ENCODE peak calls at places on chromosomes 16 and 17, in four cellular contexts. One of them, this sample, is unnamed.

GRCh38 chr16:9909072-9909471 is 273.2 kb downstream of the GRIN2A start:
- DNase-seq in A673: no peak
- DNase-seq in left ventricle myocardium inferior: no peak
- DNase-seq in testis: no peak
- DNase-seq in this sample: no peak

GRCh38 chr16:7246578-7246977 is 86.1 kb upstream of the RBFOX1 start:
- DNase-seq in left ventricle myocardium inferior: no peak
- DNase-seq in testis: no peak
- DNase-seq in A673: peak; percentile 12
- DNase-seq in this sample: no peak

GRCh38 chr16:55264949-55265348 is 59.1 kb upstream of the IRX6 start:
- DNase-seq in A673: no peak
- DNase-seq in left ventricle myocardium inferior: no peak
- DNase-seq in testis: no peak
- DNase-seq in this sample: peak; percentile 18

GRCh38 chr17:76497979-76498885 is 3.0 kb downstream of the RHBDF2 start:
- DNase-seq in left ventricle myocardium inferior: peak; percentile 87
- DNase-seq in A673: peak; percentile 86
- DNase-seq in testis: peak; percentile 87
- DNase-seq in this sample: peak; percentile 83

GRCh38 chr16:73011926-73012325 is 36.0 kb downstream of the ZFHX3 start:
- DNase-seq in testis: no peak
- DNase-seq in A673: no peak
- DNase-seq in left ventricle myocardium inferior: no peak
- DNase-seq in this sample: no peak

GRCh38 chr17:72125742-72126141 is 4.9 kb downstream of the SOX9 start:
- DNase-seq in left ventricle myocardium inferior: no peak
- DNase-seq in testis: no peak
- DNase-seq in A673: no peak
- DNase-seq in this sample: peak; percentile 71

GRCh38 chr17:73719588-73720071 is 75.4 kb upstream of the SDK2 start:
- DNase-seq in testis: peak; percentile 70
- DNase-seq in A673: no peak
- DNase-seq in left ventricle myocardium inferior: peak; percentile 43
- DNase-seq in this sample: no peak

GRCh38 chr17:10127819-10128375 is 70.5 kb downstream of the GAS7 start:
- DNase-seq in left ventricle myocardium inferior: peak; percentile 87
- DNase-seq in testis: peak; percentile 72
- DNase-seq in A673: no peak
- DNase-seq in this sample: no peak

GRCh38 chr17:31476525-31477416 is 85.3 kb downstream of the RAB11FIP4 start:
- DNase-seq in A673: no peak
- DNase-seq in testis: no peak
- DNase-seq in left ventricle myocardium inferior: no peak
- DNase-seq in this sample: no peak

GRCh38 chr17:44557653-44558285 is 485 bp downstream of the FZD2 start:
- DNase-seq in left ventricle myocardium inferior: peak; percentile 41
- DNase-seq in testis: peak; percentile 63
- DNase-seq in A673: peak; percentile 61
- DNase-seq in this sample: peak; percentile 21

GRCh38 chr17:2782030-2782429 is 14.2 kb upstream of the RAP1GAP2 start:
- DNase-seq in left ventricle myocardium inferior: no peak
- DNase-seq in A673: no peak
- DNase-seq in testis: no peak
- DNase-seq in this sample: peak; percentile 7

GRCh38 chr16:22005746-22006145 is 2.2 kb upstream of the MOSMO start:
- DNase-seq in testis: no peak
- DNase-seq in A673: no peak
- DNase-seq in left ventricle myocardium inferior: no peak
- DNase-seq in this sample: no peak

GRCh38 chr17:71926746-71927398 is 193.9 kb upstream of the SOX9 start:
- DNase-seq in left ventricle myocardium inferior: no peak
- DNase-seq in A673: no peak
- DNase-seq in testis: no peak
- DNase-seq in this sample: no peak

GRCh38 chr16:3509470-3509928 is 8.7 kb downstream of the CLUAP1 start:
- DNase-seq in testis: no peak
- DNase-seq in left ventricle myocardium inferior: no peak
- DNase-seq in A673: no peak
- DNase-seq in this sample: peak; percentile 64

GRCh38 chr17:74604200-74604599 is 12.1 kb upstream of the CD300LD start:
- DNase-seq in testis: no peak
- DNase-seq in A673: no peak
- DNase-seq in left ventricle myocardium inferior: no peak
- DNase-seq in this sample: no peak

GRCh38 chr16:17831330-17831729 is 360.6 kb upstream of the XYLT1 start:
- DNase-seq in testis: no peak
- DNase-seq in left ventricle myocardium inferior: no peak
- DNase-seq in A673: no peak
- DNase-seq in this sample: no peak
- TF ChIP-seq CTCF in testis: no peak
- TF ChIP-seq CTCF in left ventricle myocardium inferior: no peak
- TF ChIP-seq CTCF in A673: no peak
- TF ChIP-seq CTCF in this sample: no peak

GRCh38 chr17:79189264-79189663 is 114.6 kb downstream of the ENGASE start:
- DNase-seq in A673: no peak
- DNase-seq in testis: no peak
- DNase-seq in left ventricle myocardium inferior: no peak
- DNase-seq in this sample: no peak
- H3K27me3 ChIP-seq in A673: peaks cover 97% of the 10 kb centered on the region
- H3K27me3 ChIP-seq in testis: no peaks in the 10 kb centered on the region
- H3K27me3 ChIP-seq in left ventricle myocardium inferior: peaks cover 99% of the 10 kb centered on the region
- H3K27me3 ChIP-seq in this sample: peaks cover 13% of the 10 kb centered on the region

GRCh38 chr17:20071824-20072691 is 62.9 kb downstream of the SPECC1 start:
- DNase-seq in left ventricle myocardium inferior: no peak
- DNase-seq in testis: no peak
- DNase-seq in A673: no peak
- DNase-seq in this sample: peak; percentile 31

GRCh38 chr17:20072692-20072992 is 63.5 kb downstream of the SPECC1 start:
- DNase-seq in left ventricle myocardium inferior: no peak
- DNase-seq in A673: no peak
- DNase-seq in testis: no peak
- DNase-seq in this sample: no peak

GRCh38 chr17:20074001-20074400 is 64.8 kb downstream of the SPECC1 start:
- DNase-seq in testis: no peak
- DNase-seq in A673: no peak
- DNase-seq in left ventricle myocardium inferior: no peak
- DNase-seq in this sample: no peak

GRCh38 chr17:20073056-20073979 is 64.2 kb downstream of the SPECC1 start:
- DNase-seq in A673: no peak
- DNase-seq in left ventricle myocardium inferior: peak; percentile 67
- DNase-seq in testis: peak; percentile 56
- DNase-seq in this sample: no peak

GRCh38 chr17:20074489-20074888 is 65.3 kb downstream of the SPECC1 start:
- DNase-seq in testis: no peak
- DNase-seq in left ventricle myocardium inferior: no peak
- DNase-seq in A673: no peak
- DNase-seq in this sample: no peak
- H3K4me3 ChIP-seq in testis: no peak overlapping the region
- H3K4me3 ChIP-seq in left ventricle myocardium inferior: peak overlapping the region; percentile 56
- H3K4me3 ChIP-seq in A673: no peak overlapping the region
- H3K4me3 ChIP-seq in this sample: no peak overlapping the region

GRCh38 chr16:58733248-58733670 is 857 bp downstream of the GOT2 start:
- DNase-seq in testis: no peak
- DNase-seq in left ventricle myocardium inferior: no peak
- DNase-seq in A673: no peak
- DNase-seq in this sample: peak; percentile 25

GRCh38 chr16:58732545-58733247 is 1.4 kb downstream of the GOT2 start:
- DNase-seq in A673: no peak
- DNase-seq in left ventricle myocardium inferior: no peak
- DNase-seq in testis: no peak
- DNase-seq in this sample: peak; percentile 80

GRCh38 chr16:58730724-58731370 is 3.3 kb downstream of the GOT2 start:
- DNase-seq in left ventricle myocardium inferior: no peak
- DNase-seq in A673: no peak
- DNase-seq in testis: no peak
- DNase-seq in this sample: no peak

GRCh38 chr16:58733671-58734458 is at the start of gene GOT2:
- DNase-seq in testis: peak; percentile 92
- DNase-seq in left ventricle myocardium inferior: peak; percentile 81
- DNase-seq in A673: peak; percentile 91
- DNase-seq in this sample: peak; percentile 69

DNA sequence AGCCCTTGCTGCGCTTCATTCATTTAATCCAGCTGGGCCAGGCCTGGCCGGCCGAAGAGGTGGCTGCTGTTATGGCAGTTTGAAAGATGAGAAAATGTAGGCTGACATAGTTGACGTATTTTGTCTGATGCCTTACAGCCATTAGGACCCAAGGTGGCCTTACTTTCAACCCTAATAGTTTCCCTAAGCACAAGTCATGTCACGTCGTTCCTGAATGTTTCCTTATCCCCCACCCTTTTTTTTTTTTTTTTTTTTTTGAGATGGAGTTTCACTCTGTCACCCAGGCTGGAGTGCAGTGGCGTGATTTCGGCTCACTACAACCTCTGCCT is 307 bp upstream of the GOT2 start:
- DNase-seq in left ventricle myocardium inferior: no peak
- DNase-seq in testis: no peak
- DNase-seq in A673: no peak
- DNase-seq in this sample: no peak
- TF ChIP-seq CTCF in left ventricle myocardium inferior: peak; percentile 15
- TF ChIP-seq CTCF in testis: no peak
- TF ChIP-seq CTCF in A673: no peak
- TF ChIP-seq CTCF in this sample: no peak

This sample was measured in bronchial epithelial cell.